ENCODE peak calls at places on chromosomes 13 and 19, in nine cellular contexts. One of them, this sample, is unnamed.

GRCh38 chr13:93345642-93346220 is 119.1 kb downstream of the GPC6 start:
- DNase-seq in nephron progenitor cell: no peak
- DNase-seq in lower leg skin: no peak
- DNase-seq in CD4-positive, alpha-beta T cell: no peak
- DNase-seq in kidney epithelial cell: no peak
- DNase-seq in uterus: no peak
- DNase-seq in right atrium auricular region: no peak
- DNase-seq in heart left ventricle: no peak
- DNase-seq in suprapubic skin: no peak
- DNase-seq in this sample: no peak

GRCh38 chr19:12723643-12724426 is at the start of gene TNPO2:
- DNase-seq in nephron progenitor cell: peak
- DNase-seq in lower leg skin: peak
- DNase-seq in CD4-positive, alpha-beta T cell: peak
- DNase-seq in kidney epithelial cell: peak
- DNase-seq in uterus: peak
- DNase-seq in right atrium auricular region: no peak
- DNase-seq in heart left ventricle: peak
- DNase-seq in suprapubic skin: no peak
- DNase-seq in this sample: no peak

GRCh38 chr19:58538257-58539168 is 5.4 kb upstream of the TRIM28 start:
- DNase-seq in nephron progenitor cell: peak
- DNase-seq in lower leg skin: peak
- DNase-seq in CD4-positive, alpha-beta T cell: peak
- DNase-seq in kidney epithelial cell: no peak
- DNase-seq in uterus: no peak
- DNase-seq in right atrium auricular region: no peak
- DNase-seq in heart left ventricle: no peak
- DNase-seq in suprapubic skin: peak
- DNase-seq in this sample: peak

GRCh38 chr19:54451331-54451871 is 2.4 kb downstream of the LENG8 start:
- DNase-seq in nephron progenitor cell: no peak
- DNase-seq in lower leg skin: peak
- DNase-seq in CD4-positive, alpha-beta T cell: no peak
- DNase-seq in kidney epithelial cell: no peak
- DNase-seq in uterus: no peak
- DNase-seq in right atrium auricular region: no peak
- DNase-seq in heart left ventricle: no peak
- DNase-seq in suprapubic skin: no peak
- DNase-seq in this sample: no peak

GRCh38 chr13:109728061-109728460 is 58.3 kb downstream of the IRS2 start:
- DNase-seq in nephron progenitor cell: no peak
- DNase-seq in lower leg skin: no peak
- DNase-seq in CD4-positive, alpha-beta T cell: no peak
- DNase-seq in kidney epithelial cell: no peak
- DNase-seq in uterus: no peak
- DNase-seq in right atrium auricular region: no peak
- DNase-seq in heart left ventricle: no peak
- DNase-seq in suprapubic skin: no peak
- DNase-seq in this sample: no peak

GRCh38 chr19:11821474-11821873 is 7.4 kb downstream of the ZNF440 start:
- DNase-seq in nephron progenitor cell: no peak
- DNase-seq in lower leg skin: no peak
- DNase-seq in CD4-positive, alpha-beta T cell: no peak
- DNase-seq in kidney epithelial cell: no peak
- DNase-seq in uterus: no peak
- DNase-seq in right atrium auricular region: no peak
- DNase-seq in heart left ventricle: no peak
- DNase-seq in suprapubic skin: no peak
- DNase-seq in this sample: no peak

GRCh38 chr19:38993271-38993670 is 17.7 kb upstream of the FBXO17 start:
- DNase-seq in nephron progenitor cell: no peak
- DNase-seq in lower leg skin: no peak
- DNase-seq in CD4-positive, alpha-beta T cell: no peak
- DNase-seq in kidney epithelial cell: peak
- DNase-seq in uterus: no peak
- DNase-seq in right atrium auricular region: no peak
- DNase-seq in heart left ventricle: no peak
- DNase-seq in suprapubic skin: no peak
- DNase-seq in this sample: no peak

GRCh38 chr19:12628040-12629022 is 17.6 kb downstream of the ZNF791 start:
- DNase-seq in nephron progenitor cell: no peak
- DNase-seq in lower leg skin: no peak
- DNase-seq in CD4-positive, alpha-beta T cell: no peak
- DNase-seq in kidney epithelial cell: no peak
- DNase-seq in uterus: no peak
- DNase-seq in right atrium auricular region: no peak
- DNase-seq in heart left ventricle: no peak
- DNase-seq in suprapubic skin: no peak
- DNase-seq in this sample: no peak

GRCh38 chr13:112057736-112058518 is 9.0 kb upstream of the SOX1 start:
- DNase-seq in nephron progenitor cell: no peak
- DNase-seq in lower leg skin: peak
- DNase-seq in CD4-positive, alpha-beta T cell: no peak
- DNase-seq in kidney epithelial cell: no peak
- DNase-seq in uterus: no peak
- DNase-seq in right atrium auricular region: no peak
- DNase-seq in heart left ventricle: no peak
- DNase-seq in suprapubic skin: no peak
- DNase-seq in this sample: no peak

GRCh38 chr13:112056739-112057433 is 10.1 kb upstream of the SOX1 start:
- DNase-seq in nephron progenitor cell: no peak
- DNase-seq in lower leg skin: peak
- DNase-seq in CD4-positive, alpha-beta T cell: no peak
- DNase-seq in kidney epithelial cell: no peak
- DNase-seq in uterus: no peak
- DNase-seq in right atrium auricular region: no peak
- DNase-seq in heart left ventricle: no peak
- DNase-seq in suprapubic skin: no peak
- DNase-seq in this sample: no peak

GRCh38 chr13:112058519-112058873 is 8.5 kb upstream of the SOX1 start:
- DNase-seq in nephron progenitor cell: no peak
- DNase-seq in lower leg skin: peak
- DNase-seq in CD4-positive, alpha-beta T cell: no peak
- DNase-seq in kidney epithelial cell: no peak
- DNase-seq in uterus: no peak
- DNase-seq in right atrium auricular region: no peak
- DNase-seq in heart left ventricle: no peak
- DNase-seq in suprapubic skin: no peak
- DNase-seq in this sample: no peak

GRCh38 chr13:112056284-112056727 is 10.6 kb upstream of the SOX1 start:
- DNase-seq in nephron progenitor cell: no peak
- DNase-seq in lower leg skin: no peak
- DNase-seq in CD4-positive, alpha-beta T cell: no peak
- DNase-seq in kidney epithelial cell: no peak
- DNase-seq in uterus: no peak
- DNase-seq in right atrium auricular region: no peak
- DNase-seq in heart left ventricle: no peak
- DNase-seq in suprapubic skin: no peak
- DNase-seq in this sample: no peak

GRCh38 chr13:112057434-112057735 is 9.6 kb upstream of the SOX1 start:
- DNase-seq in nephron progenitor cell: no peak
- DNase-seq in lower leg skin: no peak
- DNase-seq in CD4-positive, alpha-beta T cell: no peak
- DNase-seq in kidney epithelial cell: no peak
- DNase-seq in uterus: no peak
- DNase-seq in right atrium auricular region: no peak
- DNase-seq in heart left ventricle: no peak
- DNase-seq in suprapubic skin: no peak
- DNase-seq in this sample: no peak
- TF ChIP-seq CTCF in nephron progenitor cell: no peak
- TF ChIP-seq CTCF in lower leg skin: no peak
- TF ChIP-seq CTCF in CD4-positive, alpha-beta T cell: no peak
- TF ChIP-seq CTCF in kidney epithelial cell: no peak
- TF ChIP-seq CTCF in uterus: no peak
- TF ChIP-seq CTCF in right atrium auricular region: no peak
- TF ChIP-seq CTCF in heart left ventricle: no peak
- TF ChIP-seq CTCF in suprapubic skin: no peak
- TF ChIP-seq CTCF in this sample: no peak

DNA sequence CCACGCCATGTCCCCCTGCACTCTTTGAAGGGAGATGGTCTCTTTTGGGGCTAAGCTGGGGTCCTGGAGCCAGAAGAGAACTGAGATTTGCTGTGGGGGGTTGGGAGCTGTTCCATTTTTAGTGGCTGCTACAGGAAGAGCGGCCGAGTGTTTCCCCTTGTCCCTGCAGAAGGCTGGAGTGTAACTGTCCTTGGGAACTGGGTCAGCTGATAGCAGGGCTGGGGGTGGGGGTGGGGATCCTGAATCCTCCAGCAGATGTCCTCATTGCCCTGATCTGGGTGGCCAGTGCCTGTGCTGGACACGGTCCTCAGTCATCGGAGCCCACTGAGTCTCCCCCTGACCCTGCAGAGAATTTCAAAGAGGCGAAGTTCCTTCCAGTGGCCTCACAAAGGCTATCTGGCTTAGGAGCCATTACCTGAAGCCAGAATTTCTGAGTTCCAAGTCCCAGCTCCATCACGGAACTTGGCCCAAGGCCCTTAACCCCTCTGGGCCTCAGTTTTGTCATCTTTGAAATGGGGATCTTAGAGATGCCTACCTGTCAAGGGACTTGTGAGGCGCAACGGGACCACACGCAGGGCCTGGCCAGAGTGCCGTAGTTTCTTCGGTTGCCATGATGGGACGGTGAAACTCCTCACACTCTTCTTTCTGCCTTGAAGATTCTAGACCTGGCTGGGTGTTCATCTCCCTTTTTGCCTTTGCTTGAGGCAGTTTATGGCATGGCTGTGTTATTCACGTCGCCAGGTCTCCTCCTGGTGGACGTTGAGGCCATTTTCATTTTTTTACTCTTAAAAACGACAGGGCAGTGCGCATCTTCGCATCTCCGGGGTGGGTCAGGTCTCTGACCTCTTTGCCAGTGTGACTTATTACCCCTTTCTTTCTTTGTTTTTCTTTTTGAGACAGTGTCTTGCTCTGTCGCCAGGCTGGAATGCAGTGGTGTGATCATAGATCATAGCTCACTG is 51.9 kb downstream of the DNM2 start:
- DNase-seq in nephron progenitor cell: peak
- DNase-seq in lower leg skin: no peak
- DNase-seq in CD4-positive, alpha-beta T cell: peak
- DNase-seq in kidney epithelial cell: no peak
- DNase-seq in uterus: peak
- DNase-seq in right atrium auricular region: peak
- DNase-seq in heart left ventricle: peak
- DNase-seq in suprapubic skin: no peak
- DNase-seq in this sample: no peak
- TF ChIP-seq CTCF in nephron progenitor cell: no peak
- TF ChIP-seq CTCF in lower leg skin: no peak
- TF ChIP-seq CTCF in CD4-positive, alpha-beta T cell: peak
- TF ChIP-seq CTCF in kidney epithelial cell: peak
- TF ChIP-seq CTCF in uterus: peak
- TF ChIP-seq CTCF in right atrium auricular region: peak
- TF ChIP-seq CTCF in heart left ventricle: peak
- TF ChIP-seq CTCF in suprapubic skin: peak
- TF ChIP-seq CTCF in this sample: no peak

GRCh38 chr13:113033498-113033897 is 64.5 kb downstream of the MCF2L start:
- DNase-seq in nephron progenitor cell: no peak
- DNase-seq in lower leg skin: no peak
- DNase-seq in CD4-positive, alpha-beta T cell: no peak
- DNase-seq in kidney epithelial cell: no peak
- DNase-seq in uterus: no peak
- DNase-seq in right atrium auricular region: no peak
- DNase-seq in heart left ventricle: no peak
- DNase-seq in suprapubic skin: no peak
- DNase-seq in this sample: no peak

GRCh38 chr13:113036401-113036800 is 67.4 kb downstream of the MCF2L start:
- DNase-seq in nephron progenitor cell: no peak
- DNase-seq in lower leg skin: no peak
- DNase-seq in CD4-positive, alpha-beta T cell: no peak
- DNase-seq in kidney epithelial cell: no peak
- DNase-seq in uterus: no peak
- DNase-seq in right atrium auricular region: no peak
- DNase-seq in heart left ventricle: no peak
- DNase-seq in suprapubic skin: no peak
- DNase-seq in this sample: no peak

GRCh38 chr13:113033054-113033453 is 64.0 kb downstream of the MCF2L start:
- DNase-seq in nephron progenitor cell: no peak
- DNase-seq in lower leg skin: no peak
- DNase-seq in CD4-positive, alpha-beta T cell: no peak
- DNase-seq in kidney epithelial cell: no peak
- DNase-seq in uterus: no peak
- DNase-seq in right atrium auricular region: no peak
- DNase-seq in heart left ventricle: no peak
- DNase-seq in suprapubic skin: no peak
- DNase-seq in this sample: no peak

GRCh38 chr13:113035209-113035800 is 66.3 kb downstream of the MCF2L start:
- DNase-seq in nephron progenitor cell: no peak
- DNase-seq in lower leg skin: no peak
- DNase-seq in CD4-positive, alpha-beta T cell: no peak
- DNase-seq in kidney epithelial cell: no peak
- DNase-seq in uterus: no peak
- DNase-seq in right atrium auricular region: no peak
- DNase-seq in heart left ventricle: no peak
- DNase-seq in suprapubic skin: no peak
- DNase-seq in this sample: no peak

GRCh38 chr13:113034451-113035208 is 65.6 kb downstream of the MCF2L start:
- DNase-seq in nephron progenitor cell: peak
- DNase-seq in lower leg skin: no peak
- DNase-seq in CD4-positive, alpha-beta T cell: no peak
- DNase-seq in kidney epithelial cell: no peak
- DNase-seq in uterus: peak
- DNase-seq in right atrium auricular region: peak
- DNase-seq in heart left ventricle: peak
- DNase-seq in suprapubic skin: no peak
- DNase-seq in this sample: peak
- TF ChIP-seq CTCF in nephron progenitor cell: peak
- TF ChIP-seq CTCF in lower leg skin: no peak
- TF ChIP-seq CTCF in CD4-positive, alpha-beta T cell: no peak
- TF ChIP-seq CTCF in kidney epithelial cell: peak
- TF ChIP-seq CTCF in uterus: peak
- TF ChIP-seq CTCF in right atrium auricular region: peak
- TF ChIP-seq CTCF in heart left ventricle: peak
- TF ChIP-seq CTCF in suprapubic skin: peak
- TF ChIP-seq CTCF in this sample: peak

GRCh38 chr19:44808463-44809371 is at the start of gene BCAM:
- DNase-seq in nephron progenitor cell: peak
- DNase-seq in lower leg skin: peak
- DNase-seq in CD4-positive, alpha-beta T cell: no peak
- DNase-seq in kidney epithelial cell: no peak
- DNase-seq in uterus: peak
- DNase-seq in right atrium auricular region: no peak
- DNase-seq in heart left ventricle: peak
- DNase-seq in suprapubic skin: peak
- DNase-seq in this sample: peak

GRCh38 chr19:44806271-44806670 is 2.6 kb upstream of the BCAM start:
- DNase-seq in nephron progenitor cell: no peak
- DNase-seq in lower leg skin: no peak
- DNase-seq in CD4-positive, alpha-beta T cell: no peak
- DNase-seq in kidney epithelial cell: no peak
- DNase-seq in uterus: no peak
- DNase-seq in right atrium auricular region: no peak
- DNase-seq in heart left ventricle: no peak
- DNase-seq in suprapubic skin: no peak
- DNase-seq in this sample: no peak

GRCh38 chr19:44809856-44810554 is 1.1 kb downstream of the BCAM start:
- DNase-seq in nephron progenitor cell: peak
- DNase-seq in lower leg skin: no peak
- DNase-seq in CD4-positive, alpha-beta T cell: no peak
- DNase-seq in kidney epithelial cell: no peak
- DNase-seq in uterus: peak
- DNase-seq in right atrium auricular region: no peak
- DNase-seq in heart left ventricle: no peak
- DNase-seq in suprapubic skin: no peak
- DNase-seq in this sample: no peak

GRCh38 chr19:44807162-44807561 is 1.7 kb upstream of the BCAM start:
- DNase-seq in nephron progenitor cell: no peak
- DNase-seq in lower leg skin: peak
- DNase-seq in CD4-positive, alpha-beta T cell: no peak
- DNase-seq in kidney epithelial cell: no peak
- DNase-seq in uterus: no peak
- DNase-seq in right atrium auricular region: no peak
- DNase-seq in heart left ventricle: no peak
- DNase-seq in suprapubic skin: no peak
- DNase-seq in this sample: no peak

DNA sequence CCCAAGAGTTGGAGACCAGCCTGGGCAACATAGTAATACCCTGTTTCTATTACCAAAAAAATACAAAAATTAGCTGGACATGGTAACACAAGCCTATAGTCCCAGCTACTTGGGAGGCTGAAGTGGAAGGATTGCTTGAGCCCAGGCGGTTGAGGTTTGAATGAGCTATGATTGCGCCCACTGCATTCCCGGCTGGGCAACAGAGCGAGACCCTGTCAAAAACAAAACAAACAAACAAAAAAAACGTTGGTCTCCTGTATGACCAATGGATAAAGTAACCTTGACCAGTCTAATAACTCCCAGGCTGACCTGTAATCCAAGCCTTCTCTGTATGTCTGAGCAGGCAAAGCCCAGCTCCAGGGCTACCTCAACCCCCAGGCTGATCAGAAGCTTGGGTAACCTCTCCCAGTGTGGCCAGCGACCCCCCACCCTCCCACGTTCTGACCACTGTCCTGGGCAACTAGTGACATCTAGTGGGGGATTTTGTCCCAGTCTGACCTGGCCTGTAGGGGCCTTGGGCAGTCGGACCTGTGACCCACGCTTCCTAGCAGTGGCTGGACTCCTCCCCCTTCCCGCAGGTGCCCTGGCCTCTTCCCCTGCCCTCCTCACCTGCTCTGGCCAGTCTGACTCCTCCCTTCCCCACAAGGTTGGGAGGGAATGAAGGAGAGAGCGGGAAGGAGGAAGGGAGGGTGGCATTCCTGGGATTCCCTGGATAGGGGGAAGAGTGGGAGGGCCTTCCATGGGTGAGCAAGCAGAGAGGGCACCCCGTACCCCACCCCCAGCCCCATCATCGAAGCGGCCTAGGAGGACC is 1.0 kb upstream of the BCAM start:
- DNase-seq in nephron progenitor cell: peak
- DNase-seq in lower leg skin: no peak
- DNase-seq in CD4-positive, alpha-beta T cell: no peak
- DNase-seq in kidney epithelial cell: peak
- DNase-seq in uterus: no peak
- DNase-seq in right atrium auricular region: no peak
- DNase-seq in heart left ventricle: no peak
- DNase-seq in suprapubic skin: no peak
- DNase-seq in this sample: peak
- TF ChIP-seq CTCF in nephron progenitor cell: peak
- TF ChIP-seq CTCF in lower leg skin: no peak
- TF ChIP-seq CTCF in CD4-positive, alpha-beta T cell: no peak
- TF ChIP-seq CTCF in kidney epithelial cell: peak
- TF ChIP-seq CTCF in uterus: peak
- TF ChIP-seq CTCF in right atrium auricular region: peak
- TF ChIP-seq CTCF in heart left ventricle: peak
- TF ChIP-seq CTCF in suprapubic skin: no peak
- TF ChIP-seq CTCF in this sample: no peak